ENCODE peak calls at places on chromosomes 4 and X, in nine cellular contexts. J, R, N, P, X, K, Y, U and D are unnamed samples.
A peak's percentile ranks its signal among the peaks of the same experiment; 100 is the strongest.

GRCh38 chr4:110854021-110854678 is 231.3 kb upstream of the PITX2 start:
- DNase-seq in J (no peak), R (no peak), N (no peak), P (peak; percentile 73), X (no peak), K (no peak), Y (no peak), U (no peak), D (no peak)

GRCh38 chrX:111507931-111508330 is 3.5 kb upstream of the SERTM2 start:
- DNase-seq in J (no peak), R (no peak), N (no peak), P (peak; percentile 41), X (no peak), K (no peak), Y (no peak), U (no peak), D (no peak)

GRCh38 chr4:162921178-162921785 is 245.4 kb downstream of the NAF1 start:
- DNase-seq in J (no peak), R (no peak), N (no peak), P (no peak), X (no peak), K (no peak), Y (no peak), U (no peak), D (no peak)

GRCh38 chr4:52982246-52982950 is 120.3 kb downstream of the RASL11B start:
- DNase-seq in J (no peak), R (no peak), N (no peak), P (peak; percentile 36), X (peak; percentile 13), K (peak; percentile 19), Y (no peak), U (no peak), D (peak; percentile 13)

GRCh38 chrX:48064261-48064660 is 7.2 kb downstream of the ZNF630 start:
- DNase-seq in J (no peak), R (no peak), N (no peak), P (no peak), X (no peak), K (no peak), Y (no peak), U (no peak), D (no peak)

GRCh38 chrX:73647632-73648322 is 84.8 kb downstream of the CHIC1 start:
- DNase-seq in J (no peak), R (no peak), N (no peak), P (no peak), X (no peak), K (no peak), Y (no peak), U (no peak), D (no peak)

GRCh38 chr4:159434496-159435241 is 331.8 kb downstream of the RAPGEF2 start:
- DNase-seq in J (no peak), R (no peak), N (no peak), P (peak; percentile 78), X (no peak), K (no peak), Y (no peak), U (no peak), D (no peak)

GRCh38 chr4:31045724-31046318 is 325.7 kb downstream of the PCDH7 start:
- DNase-seq in J (peak; percentile 13), R (no peak), N (no peak), P (peak; percentile 14), X (peak; percentile 31), K (no peak), Y (no peak), U (peak; percentile 41), D (no peak)

GRCh38 chr4:67545996-67546356 is 673 bp upstream of the CENPC start:
- DNase-seq in J (no peak), R (no peak), N (no peak), P (no peak), X (peak; percentile 35), K (no peak), Y (no peak), U (no peak), D (no peak)

GRCh38 chrX:21658746-21659145 is 616 bp upstream of the KLHL34 start:
- DNase-seq in J (no peak), R (no peak), N (no peak), P (no peak), X (no peak), K (no peak), Y (no peak), U (no peak), D (no peak)

GRCh38 chr4:83489711-83490326 is 4.9 kb upstream of the ABRAXAS1 start:
- DNase-seq in J (no peak), R (no peak), N (no peak), P (no peak), X (peak; percentile 14), K (peak; percentile 66), Y (no peak), U (peak; percentile 21), D (no peak)

GRCh38 chr4:54992266-54992665 is 133.1 kb downstream of the KDR start:
- DNase-seq in J (no peak), R (no peak), N (no peak), P (peak; percentile 33), X (no peak), K (no peak), Y (no peak), U (no peak), D (no peak)

GRCh38 chr4:152556283-152556682 is 20.4 kb upstream of the FBXW7 start:
- DNase-seq in J (no peak), R (no peak), N (no peak), P (no peak), X (peak; percentile 67), K (no peak), Y (no peak), U (no peak), D (no peak)

GRCh38 chr4:139208404-139208945 is 31.5 kb upstream of the ELF2 start:
- DNase-seq in J (no peak), R (no peak), N (no peak), P (peak; percentile 80), X (peak; percentile 27), K (no peak), Y (peak; percentile 61), U (no peak), D (no peak)

DNA sequence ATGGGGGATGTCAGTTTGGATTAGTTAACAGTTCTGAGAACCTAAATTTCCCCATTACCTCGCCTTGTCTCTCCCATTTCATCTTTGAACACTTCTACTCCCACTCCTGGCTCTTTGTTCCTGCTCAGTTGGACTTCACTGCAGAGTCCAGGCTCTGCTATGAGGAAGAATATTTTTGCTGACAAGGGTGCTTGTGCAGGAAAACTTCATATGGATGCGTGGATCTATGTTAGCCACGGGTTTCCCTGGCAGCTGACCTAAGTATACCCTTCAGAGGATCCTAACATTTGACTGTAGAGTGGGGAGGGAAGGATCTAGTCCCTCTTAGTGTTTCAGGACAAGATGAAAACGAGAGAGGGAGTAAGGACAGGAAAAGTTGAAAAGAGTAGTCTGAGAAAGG is 238.1 kb downstream of the ARHGAP10 start:
- DNase-seq in J (no peak), R (no peak), N (no peak), P (no peak), X (no peak), K (no peak), Y (no peak), U (no peak), D (no peak)
- H3K4me3 ChIP-seq in J (no peak overlapping the region), R (no peak overlapping the region), N (no peak overlapping the region), P (no peak overlapping the region), X (no peak overlapping the region), K (no peak overlapping the region), Y (no peak overlapping the region), U (no peak overlapping the region), D (no peak overlapping the region)

GRCh38 chrX:117407449-117408170 is 709.0 kb downstream of the KLHL13 start:
- DNase-seq in J (no peak), R (no peak), N (no peak), P (no peak), X (no peak), K (no peak), Y (no peak), U (no peak), D (no peak)
- TF ChIP-seq CTCF in J (no peak), R (no peak), N (no peak), P (no peak), X (no peak), K (no peak), Y (no peak), U (no peak), D (no peak)

GRCh38 chr4:121182296-121182695 is 18.2 kb upstream of the TNIP3 start:
- DNase-seq in J (peak; percentile 16), R (no peak), N (no peak), P (no peak), X (peak; percentile 65), K (no peak), Y (no peak), U (no peak), D (no peak)

GRCh38 chr4:121181493-121181892 is 17.4 kb upstream of the TNIP3 start:
- DNase-seq in J (no peak), R (no peak), N (no peak), P (no peak), X (no peak), K (no peak), Y (no peak), U (no peak), D (no peak)

GRCh38 chr4:121176082-121176706 is 12.1 kb upstream of the TNIP3 start:
- DNase-seq in J (no peak), R (no peak), N (no peak), P (no peak), X (no peak), K (no peak), Y (no peak), U (no peak), D (no peak)

GRCh38 chr4:121180558-121180957 is 16.4 kb upstream of the TNIP3 start:
- DNase-seq in J (no peak), R (no peak), N (no peak), P (no peak), X (no peak), K (no peak), Y (no peak), U (no peak), D (no peak)

GRCh38 chr4:121177238-121178137 is 13.4 kb upstream of the TNIP3 start:
- DNase-seq in J (no peak), R (no peak), N (no peak), P (no peak), X (no peak), K (no peak), Y (no peak), U (no peak), D (no peak)
- H3K27ac ChIP-seq in J (no peak overlapping the region), R (no peak overlapping the region), N (no peak overlapping the region), P (no peak overlapping the region), X (no peak overlapping the region), K (no peak overlapping the region), Y (no peak overlapping the region), U (no peak overlapping the region), D (no peak overlapping the region)

DNA sequence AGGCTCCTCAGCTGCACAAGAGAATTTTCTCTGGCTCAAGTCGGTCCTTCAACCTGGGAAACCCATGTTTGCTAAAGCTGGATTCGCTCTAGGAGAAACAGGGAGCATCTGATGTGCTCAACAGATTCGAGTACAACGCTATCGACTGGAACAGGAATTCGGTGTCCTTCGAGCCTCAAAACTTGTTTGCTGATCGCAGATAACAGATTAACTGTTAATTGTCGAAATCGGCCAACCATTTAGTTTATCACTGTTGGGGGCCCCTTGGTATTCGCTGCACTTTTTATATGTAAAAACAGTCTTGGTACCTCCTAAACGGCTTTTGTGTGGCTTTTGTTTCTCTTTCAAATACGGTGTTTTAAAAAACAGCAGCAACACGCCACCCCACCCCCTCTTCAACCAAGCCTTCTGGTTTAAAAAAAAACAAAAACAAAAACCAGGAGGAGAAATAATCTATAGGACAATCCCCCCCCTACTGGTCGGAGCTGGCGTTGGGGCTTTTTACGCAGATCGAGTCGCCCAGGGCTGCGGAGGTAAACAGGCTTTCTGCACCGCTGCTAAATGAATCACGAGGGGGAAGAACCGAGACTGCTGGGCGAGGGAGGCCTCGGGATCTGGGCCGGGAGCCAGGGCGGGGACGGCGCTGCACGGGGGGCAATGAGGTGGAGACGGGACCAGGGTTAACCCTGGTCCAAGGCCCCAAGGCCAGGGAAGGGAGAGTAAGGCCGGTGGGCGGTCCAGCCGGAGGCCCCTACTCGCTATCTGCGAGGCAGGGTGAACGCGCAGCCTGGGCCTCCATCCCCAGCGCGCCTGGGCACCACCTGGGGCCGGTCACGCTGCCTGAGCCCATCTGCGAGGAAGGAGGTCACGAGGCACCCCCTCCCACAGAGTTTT is 71.7 kb upstream of the BCOR start:
- DNase-seq in J (no peak), R (no peak), N (peak; percentile 79), P (no peak), X (peak; percentile 92), K (peak; percentile 77), Y (no peak), U (peak; percentile 80), D (no peak)
- H3K4me3 ChIP-seq in J (no peak overlapping the region), R (no peak overlapping the region), N (no peak overlapping the region), P (no peak overlapping the region), X (peak overlapping the region; percentile 74), K (no peak overlapping the region), Y (no peak overlapping the region), U (peak overlapping the region; percentile 31), D (no peak overlapping the region)